ENCODE peak calls at places on chromosomes 16 and 17, in six cellular contexts. Y, T, R, P, E and M are unnamed samples.

GRCh38 chr16:84482001-84482891 is 22.2 kb downstream of the MEAK7 start:
- DNase-seq in Y (no peak), T (no peak), R (no peak), P (no peak), E (no peak), M (no peak)

GRCh38 chr16:386641-387156 is 4.9 kb upstream of the PGAP6 start:
- DNase-seq in R (no peak), Y (no peak), P (peak), E (no peak), T (no peak), M (no peak)

GRCh38 chr17:53949473-53950090 is 126.9 kb downstream of the KIF2B start:
- DNase-seq in T (no peak), R (no peak), E (no peak), Y (no peak), P (no peak), M (no peak)

GRCh38 chr16:73095142-73095791 is 47.3 kb upstream of the ZFHX3 start:
- DNase-seq in P (no peak), R (no peak), E (peak), T (no peak), Y (no peak), M (no peak)

GRCh38 chr17:81002013-81002384 is 10.4 kb downstream of the CHMP6 start:
- DNase-seq in T (no peak), Y (no peak), R (no peak), P (no peak), E (no peak), M (no peak)

GRCh38 chr17:76588182-76588581 is 2.5 kb upstream of the ST6GALNAC2 start:
- DNase-seq in R (no peak), P (no peak), E (no peak), T (no peak), Y (peak), M (no peak)

GRCh38 chr16:66588981-66589713 is 9.9 kb downstream of the CMTM2 start:
- DNase-seq in R (peak), Y (no peak), E (peak), T (no peak), P (no peak), M (peak)

GRCh38 chr16:53123753-53124152 is 69.0 kb downstream of the CHD9 start:
- DNase-seq in Y (no peak), T (no peak), R (peak), E (no peak), P (no peak), M (peak)